ENCODE peak calls at places on chromosomes 3 and 15, in five cellular contexts. W is neural crest cell, R is neural progenitor cell, D is psoas muscle, G is HL-60. H is an unnamed sample.

GRCh38 chr3:13479332-13479581 is 849 bp upstream of the HDAC11 start:
- DNase-seq in W (no peak), D (peak), R (peak), G (no peak), H (no peak)

GRCh38 chr3:46960081-46960701 is 16.4 kb downstream of the CCDC12 start:
- DNase-seq in R (peak), D (no peak), W (no peak), G (no peak), H (no peak)

GRCh38 chr15:36707884-36708430 is 128.5 kb downstream of the CDIN1 start:
- DNase-seq in D (no peak), W (no peak), R (no peak), G (no peak), H (no peak)

GRCh38 chr15:96487245-96487644 is 156.7 kb downstream of the NR2F2 start:
- DNase-seq in D (no peak), R (no peak), G (no peak), W (no peak), H (no peak)

GRCh38 chr3:159964166-159964973 is 24.3 kb upstream of the IL12A start:
- DNase-seq in R (no peak), D (no peak), G (no peak), W (no peak), H (no peak)

GRCh38 chr3:104908761-104909160 is 457.9 kb upstream of the ALCAM start:
- DNase-seq in R (no peak), G (no peak), W (no peak), D (no peak), H (no peak)

GRCh38 chr15:72907733-72908132 is 124.2 kb upstream of the ADPGK start:
- DNase-seq in D (no peak), R (no peak), W (no peak), G (no peak), H (no peak)

GRCh38 chr3:63875510-63875909 is 11.8 kb downstream of the ATXN7 start:
- DNase-seq in R (no peak), D (no peak), W (no peak), G (no peak), H (no peak)

GRCh38 chr3:97579365-97579764 is 185.2 kb upstream of the ARL6 start:
- DNase-seq in W (no peak), G (no peak), D (no peak), R (no peak), H (no peak)

GRCh38 chr3:98733055-98733777 is 29.9 kb upstream of the ST3GAL6 start:
- DNase-seq in R (peak), G (no peak), W (peak), D (peak), H (no peak)

GRCh38 chr15:38843736-38844590 is 279.3 kb upstream of the RASGRP1 start:
- DNase-seq in R (no peak), D (no peak), W (no peak), G (no peak), H (no peak)

GRCh38 chr15:90219421-90220141 is 14.2 kb downstream of the CIB1 start:
- DNase-seq in D (peak), R (peak), W (peak), G (no peak), H (peak)

GRCh38 chr15:77409259-77410156 is 10.4 kb downstream of the PEAK1 start:
- DNase-seq in W (no peak), D (no peak), R (no peak), G (no peak), H (no peak)

GRCh38 chr3:164903820-164904451 is 174.4 kb downstream of the SI start:
- DNase-seq in R (no peak), D (no peak), G (no peak), W (no peak), H (no peak)

GRCh38 chr3:194166682-194167479 is 30.9 kb downstream of the HES1 start:
- DNase-seq in G (no peak), W (no peak), D (no peak), R (peak), H (no peak)

GRCh38 chr3:159130108-159130507 is 328.3 kb downstream of the MFSD1 start:
- DNase-seq in R (peak), W (peak), G (no peak), D (no peak), H (no peak)

GRCh38 chr3:45462522-45463262 is 74.3 kb downstream of the LARS2 start:
- DNase-seq in G (no peak), W (no peak), D (no peak), R (no peak), H (no peak)

GRCh38 chr3:79369306-79369705 is 398.5 kb downstream of the ROBO1 start:
- DNase-seq in D (no peak), W (no peak), R (no peak), G (no peak), H (no peak)

GRCh38 chr15:52802110-52802509 is 12.0 kb upstream of the ONECUT1 start:
- DNase-seq in D (no peak), R (no peak), G (no peak), W (no peak), H (no peak)

GRCh38 chr3:35385271-35385670 is 254.1 kb upstream of the ARPP21 start:
- DNase-seq in D (no peak), R (no peak), G (no peak), W (no peak), H (no peak)

GRCh38 chr3:132593950-132594328 is 3.1 kb upstream of the ACKR4 start:
- DNase-seq in W (no peak), R (no peak), G (no peak), D (no peak), H (no peak)

GRCh38 chr15:71278989-71279756 is 163.9 kb downstream of the THSD4 start:
- DNase-seq in W (no peak), G (no peak), D (peak), R (no peak), H (no peak)

GRCh38 chr15:99619712-99620111 is 53.9 kb downstream of the MEF2A start:
- DNase-seq in W (no peak), R (no peak), G (peak), D (no peak), H (no peak)

GRCh38 chr3:76199382-76199781 is 414.0 kb upstream of the ZNF717 start:
- DNase-seq in G (no peak), R (no peak), D (no peak), W (no peak), H (no peak)

GRCh38 chr3:126212629-126213375 is 32.4 kb upstream of the ALDH1L1 start:
- DNase-seq in D (peak), W (peak), G (no peak), R (peak), H (peak)

GRCh38 chr15:85649372-85649771 is 145.4 kb downstream of the KLHL25 start:
- DNase-seq in D (no peak), W (peak), G (peak), R (no peak), H (no peak)

GRCh38 chr15:81155375-81156218 is 21.5 kb downstream of the CFAP161 start:
- DNase-seq in D (no peak), R (peak), G (peak), W (peak), H (no peak)

GRCh38 chr15:81156324-81156723 is 22.3 kb downstream of the CFAP161 start:
- DNase-seq in R (no peak), G (no peak), W (no peak), D (no peak), H (no peak)

GRCh38 chr15:81151389-81151788 is 17.3 kb downstream of the CFAP161 start:
- DNase-seq in R (no peak), D (no peak), G (no peak), W (no peak), H (no peak)

GRCh38 chr15:81152799-81153198 is 18.7 kb downstream of the CFAP161 start:
- DNase-seq in G (no peak), R (no peak), D (no peak), W (no peak), H (no peak)

GRCh38 chr15:81152339-81152738 is 18.3 kb downstream of the CFAP161 start:
- DNase-seq in R (no peak), W (no peak), G (no peak), D (no peak), H (no peak)
- TF ChIP-seq CTCF in R (peak), W (no peak), G (no peak), D (no peak), H (no peak)

DNA sequence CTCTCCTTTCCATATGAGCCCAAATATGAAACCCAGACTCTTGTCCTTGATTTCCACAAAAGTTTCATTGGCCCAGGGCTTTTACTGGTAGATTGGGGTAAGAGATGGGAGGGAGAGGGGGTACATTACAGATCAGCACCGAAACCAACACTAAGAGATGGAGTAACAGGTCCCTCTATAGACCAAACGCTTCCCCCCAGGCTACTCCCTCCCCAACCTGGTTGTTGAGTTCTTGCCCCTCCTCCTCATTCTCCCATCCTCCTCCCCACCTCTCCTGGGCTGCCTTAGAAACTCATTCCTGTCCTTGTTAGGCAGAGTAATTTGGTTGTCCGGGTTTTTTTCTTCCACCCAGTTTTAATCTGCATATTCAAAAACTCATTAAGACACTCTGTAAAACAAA is 74.2 kb downstream of the MESD start:
- DNase-seq in G (no peak), R (peak), D (no peak), W (no peak), H (no peak)
- TF ChIP-seq CTCF in G (no peak), R (peak), D (no peak), W (no peak), H (no peak)

DNA sequence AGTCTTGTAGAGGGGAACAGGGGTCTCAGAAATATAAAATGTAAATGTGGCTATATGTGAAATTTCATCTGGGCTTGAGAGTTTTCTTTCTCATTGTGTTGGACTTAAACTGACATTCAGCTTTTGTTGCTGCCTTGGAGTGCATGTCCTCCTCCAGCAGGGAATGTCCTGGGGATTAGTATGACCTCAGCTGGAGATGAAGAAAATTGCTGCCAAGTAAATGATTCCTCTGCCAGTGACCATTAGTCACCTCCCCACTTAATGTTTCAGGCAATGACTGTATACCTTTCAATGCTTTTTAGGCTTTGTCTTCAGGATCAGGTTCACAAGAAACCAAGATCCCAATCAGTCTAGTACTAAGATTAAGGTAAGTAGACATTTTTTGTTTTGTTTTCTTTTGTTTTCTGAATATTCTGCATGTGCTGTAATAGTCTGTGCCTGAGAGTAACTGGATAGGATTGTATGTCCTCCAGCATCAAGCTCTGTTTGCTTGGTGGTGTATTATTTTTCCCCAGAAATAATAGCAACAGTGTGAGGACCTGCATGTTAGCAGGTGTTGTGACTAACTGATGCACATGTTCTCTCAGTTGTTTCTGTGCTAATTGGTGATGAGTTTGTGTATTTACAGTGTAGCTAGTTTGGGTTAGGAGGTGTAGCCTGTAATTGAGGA is 18.1 kb upstream of the SLC22A13 start:
- DNase-seq in R (no peak), W (no peak), G (no peak), D (no peak), H (no peak)
- TF ChIP-seq CTCF in R (no peak), W (no peak), G (no peak), D (no peak), H (no peak)

DNA sequence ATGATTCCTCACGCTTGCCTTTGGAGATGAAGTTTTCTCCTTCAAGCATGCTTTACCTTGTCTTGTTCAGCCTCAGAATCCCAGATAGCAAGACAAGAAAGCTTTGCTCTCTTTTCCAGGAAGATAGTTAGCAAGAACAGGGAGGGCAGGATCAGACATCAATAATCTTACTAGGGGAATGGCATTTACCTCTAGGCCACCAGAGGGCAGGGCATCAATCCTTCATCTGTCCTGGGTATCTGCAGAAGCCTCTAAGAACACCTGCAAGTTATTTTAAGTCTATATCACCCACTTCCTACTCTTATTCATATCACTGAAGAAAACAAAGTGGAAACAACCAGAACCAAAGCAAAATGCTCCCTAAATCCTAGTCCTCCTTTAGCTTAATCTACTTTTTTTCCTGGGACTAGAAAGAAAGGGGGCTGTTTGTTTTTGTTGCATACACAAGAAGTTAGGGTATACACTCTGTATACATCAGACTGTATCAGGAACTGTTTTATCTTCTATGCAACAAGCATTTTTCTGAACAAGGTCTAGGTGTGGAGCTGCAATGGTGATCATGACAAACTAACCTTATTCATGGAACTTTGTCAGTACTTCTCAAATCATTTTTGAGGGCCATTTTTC is 862.5 kb downstream of the CADM2 start:
- DNase-seq in W (peak), R (peak), G (no peak), D (no peak), H (no peak)
- TF ChIP-seq CTCF in W (peak), R (peak), G (peak), D (no peak), H (peak)

DNA sequence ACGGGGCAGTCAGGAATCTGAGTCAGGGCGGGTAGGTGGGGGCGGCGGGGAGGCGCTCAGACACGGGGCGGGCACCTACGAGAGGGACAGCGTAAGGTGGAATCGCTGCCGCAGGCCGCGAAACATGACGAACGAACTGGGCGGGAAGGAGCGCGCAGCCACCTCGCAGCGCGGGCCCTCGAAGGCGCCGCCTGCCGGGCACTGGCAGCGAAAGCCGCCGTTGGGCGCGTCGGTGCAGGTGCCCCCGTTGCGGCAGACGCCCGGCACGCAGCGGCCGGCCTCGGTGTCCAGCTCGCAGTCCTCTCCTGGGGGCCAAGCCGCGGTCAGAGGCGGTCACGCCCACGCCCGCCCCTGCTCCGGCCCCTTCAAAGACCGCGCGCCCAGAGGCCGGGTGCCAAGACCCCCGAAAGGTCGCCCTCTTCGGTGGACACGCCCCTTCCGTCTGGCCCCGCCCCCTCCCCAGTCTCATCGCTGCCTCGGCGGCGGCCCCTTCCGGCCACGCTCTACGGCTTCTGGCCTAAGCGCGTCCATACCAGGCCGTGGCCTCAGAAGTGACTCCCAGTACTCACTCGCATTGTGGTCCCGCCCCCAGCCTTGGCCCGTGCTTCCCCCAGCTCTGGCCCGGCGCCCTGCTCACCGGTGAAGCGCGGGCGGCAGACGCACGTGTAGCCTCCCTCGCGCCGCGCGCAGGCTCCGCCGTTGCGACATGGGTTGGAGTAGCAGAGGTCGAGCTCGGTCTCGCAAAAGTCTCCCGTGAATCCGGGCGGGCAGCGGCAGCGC is 6.4 kb downstream of the CELSR3 start:
- DNase-seq in W (peak), G (peak), R (peak), D (peak), H (peak)
- TF ChIP-seq CTCF in W (peak), G (peak), R (peak), D (peak), H (peak)